ENCODE peak calls at places on chromosomes 2 and 18, in eight cellular contexts. B is astrocyte of the spinal cord, U is stomach, H is bronchial epithelial cell, Y is small intestine, M is DND-41, L is right cardiac atrium, D is psoas muscle. O is an unnamed sample.

GRCh38 chr18:28175047-28175929 is 1.6 kb downstream of the CDH2 start:
- DNase-seq in B (peak; percentile 52), U (peak; percentile 36), H (no peak), Y (no peak), M (peak; percentile 22), L (peak; percentile 78), D (no peak), O (peak; percentile 60)

GRCh38 chr2:172993924-172994717 is 81.5 kb upstream of the MAP3K20 start:
- DNase-seq in B (no peak), U (no peak), H (no peak), Y (no peak), M (no peak), L (no peak), D (no peak), O (no peak)

GRCh38 chr2:54416166-54416798 is 39.8 kb upstream of the SPTBN1 start:
- DNase-seq in B (peak; percentile 23), U (peak; percentile 55), H (peak; percentile 84), Y (no peak), M (no peak), L (peak; percentile 63), D (no peak), O (peak; percentile 32)

GRCh38 chr18:27599202-27599829 is 414.2 kb upstream of the CHST9 start:
- DNase-seq in B (peak; percentile 41), U (peak; percentile 45), H (peak; percentile 38), Y (peak; percentile 57), M (peak; percentile 64), L (peak; percentile 40), D (peak; percentile 60), O (peak; percentile 69)

GRCh38 chr18:77346446-77346845 is 96.8 kb downstream of the GALR1 start:
- DNase-seq in B (peak; percentile 50), U (no peak), H (peak; percentile 24), Y (no peak), M (no peak), L (no peak), D (no peak), O (no peak)

GRCh38 chr18:41666251-41666650 is 288.8 kb upstream of the PIK3C3 start:
- DNase-seq in B (no peak), U (no peak), H (peak; percentile 37), Y (no peak), M (no peak), L (no peak), D (no peak), O (no peak)

GRCh38 chr18:3305933-3306332 is 44.0 kb downstream of the MYL12B start:
- DNase-seq in B (peak; percentile 89), U (no peak), H (peak; percentile 85), Y (no peak), M (no peak), L (no peak), D (no peak), O (peak; percentile 92)

GRCh38 chr2:2831656-2832055 is 500.6 kb upstream of the MYT1L start:
- DNase-seq in B (no peak), U (peak; percentile 22), H (no peak), Y (no peak), M (no peak), L (no peak), D (no peak), O (no peak)

GRCh38 chr18:37512400-37512799 is 53.2 kb downstream of the CELF4 start:
- DNase-seq in B (no peak), U (no peak), H (no peak), Y (no peak), M (no peak), L (no peak), D (no peak), O (no peak)

GRCh38 chr2:43005211-43005974 is 213.0 kb upstream of the HAAO start:
- DNase-seq in B (no peak), U (peak; percentile 93), H (no peak), Y (peak; percentile 96), M (no peak), L (no peak), D (no peak), O (peak; percentile 72)

GRCh38 chr2:42335514-42336104 is 25.4 kb downstream of the COX7A2L start:
- DNase-seq in B (no peak), U (no peak), H (no peak), Y (no peak), M (no peak), L (no peak), D (no peak), O (no peak)

GRCh38 chr2:148814143-148814852 is 60.7 kb upstream of the KIF5C start:
- DNase-seq in B (peak; percentile 63), U (peak; percentile 30), H (no peak), Y (peak; percentile 25), M (no peak), L (no peak), D (no peak), O (no peak)

GRCh38 chr18:49321800-49322461 is 138.5 kb downstream of the DYM start:
- DNase-seq in B (peak; percentile 74), U (no peak), H (peak; percentile 47), Y (no peak), M (no peak), L (no peak), D (no peak), O (no peak)

GRCh38 chr2:156065912-156066311 is 266.6 kb downstream of the NR4A2 start:
- DNase-seq in B (no peak), U (no peak), H (no peak), Y (peak; percentile 25), M (peak; percentile 20), L (no peak), D (no peak), O (no peak)

GRCh38 chr2:217399288-217399687 is 539.4 kb upstream of the TNP1 start:
- DNase-seq in B (peak; percentile 57), U (no peak), H (peak; percentile 29), Y (no peak), M (no peak), L (no peak), D (no peak), O (no peak)

GRCh38 chr18:54946149-54946581 is 13.1 kb downstream of the CCDC68 start:
- DNase-seq in B (no peak), U (peak; percentile 75), H (peak; percentile 72), Y (peak; percentile 99), M (peak; percentile 26), L (peak; percentile 73), D (no peak), O (no peak)

DNA sequence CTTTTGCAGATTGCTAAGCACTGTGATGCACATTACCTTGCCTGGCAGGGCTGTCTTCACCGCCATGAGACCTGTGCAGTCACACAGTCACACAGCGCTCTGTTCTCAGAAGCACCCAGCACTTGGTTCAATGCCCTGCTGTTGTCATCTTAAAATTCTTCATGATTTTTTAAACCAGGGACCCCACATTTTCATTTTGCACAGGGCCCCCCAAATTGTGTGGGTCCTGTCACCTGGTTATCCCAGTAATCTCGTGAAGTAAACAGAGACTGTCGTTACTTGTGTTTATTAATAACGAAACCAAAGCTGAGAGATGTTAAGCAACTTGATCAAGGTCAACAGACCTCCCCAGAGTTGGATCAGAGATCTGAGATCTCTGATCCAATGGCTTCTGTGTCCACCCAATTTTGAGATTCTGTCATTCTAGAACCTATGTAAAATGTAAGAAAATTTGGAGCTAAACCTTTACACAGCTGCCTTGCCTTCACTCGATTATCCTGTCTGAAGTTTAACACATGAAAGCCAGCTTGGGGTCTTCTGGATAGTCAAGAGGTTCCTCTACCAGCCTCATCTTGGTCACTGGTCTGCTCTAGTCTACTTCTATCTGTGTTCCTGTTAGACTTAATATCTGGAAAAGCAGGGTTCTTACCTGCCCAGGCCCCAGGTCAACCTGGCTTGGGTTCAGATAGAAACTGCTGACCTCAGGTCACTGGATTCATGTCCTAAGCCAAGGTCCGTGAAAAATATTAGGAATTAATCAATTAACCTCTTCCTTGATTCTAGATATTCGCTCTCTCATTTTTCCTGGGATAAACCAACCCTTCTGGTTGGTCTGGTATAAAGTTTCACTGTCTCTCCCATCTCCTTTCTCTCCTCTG is 13.7 kb upstream of the TTC39C start:
- DNase-seq in B (no peak), U (no peak), H (no peak), Y (no peak), M (no peak), L (no peak), D (no peak), O (no peak)
- H3K4me3 ChIP-seq in B (no peak overlapping the region), U (no peak overlapping the region), H (no peak overlapping the region), Y (no peak overlapping the region), M (no peak overlapping the region), L (no peak overlapping the region), D (no peak overlapping the region), O (no peak overlapping the region)

DNA sequence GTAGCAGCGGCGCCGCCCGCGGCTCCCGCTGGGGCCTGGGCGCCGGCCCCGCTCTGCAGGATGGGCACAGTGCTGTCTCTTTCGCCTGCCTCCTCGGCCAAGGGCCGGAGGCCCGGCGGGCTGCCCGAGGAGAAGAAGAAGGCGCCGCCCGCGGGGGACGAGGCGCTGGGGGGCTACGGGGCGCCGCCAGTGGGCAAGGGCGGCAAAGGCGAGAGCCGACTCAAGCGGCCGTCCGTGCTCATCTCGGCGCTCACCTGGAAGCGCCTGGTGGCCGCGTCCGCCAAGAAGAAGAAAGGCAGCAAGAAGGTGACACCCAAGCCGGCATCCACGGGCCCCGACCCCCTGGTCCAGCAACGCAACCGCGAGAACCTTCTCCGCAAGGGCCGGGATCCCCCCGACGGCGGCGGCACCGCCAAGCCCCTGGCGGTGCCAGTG is 312 bp downstream of the CDK5R2 start:
- DNase-seq in B (no peak), U (no peak), H (no peak), Y (no peak), M (no peak), L (no peak), D (no peak), O (no peak)
- H3K4me3 ChIP-seq in B (no peak overlapping the region), U (peak overlapping the region; percentile 51), H (peak overlapping the region; percentile 31), Y (no peak overlapping the region), M (no peak overlapping the region), L (peak overlapping the region; percentile 59), D (peak overlapping the region; percentile 61), O (peak overlapping the region; percentile 42)

GRCh38 chr2:169767243-169767888 is 31.3 kb upstream of the SSB start:
- DNase-seq in B (peak; percentile 54), U (peak; percentile 65), H (peak; percentile 50), Y (peak; percentile 76), M (peak; percentile 35), L (peak; percentile 79), D (peak; percentile 54), O (peak; percentile 84)

GRCh38 chr2:169765523-169765922 is 31.9 kb downstream of the KLHL23 start:
- DNase-seq in B (peak; percentile 52), U (no peak), H (peak; percentile 76), Y (no peak), M (no peak), L (no peak), D (no peak), O (no peak)

GRCh38 chr2:169771612-169772011 is 27.1 kb upstream of the SSB start:
- DNase-seq in B (no peak), U (no peak), H (no peak), Y (peak; percentile 75), M (no peak), L (no peak), D (no peak), O (no peak)

GRCh38 chr2:169770991-169771390 is 27.7 kb upstream of the SSB start:
- DNase-seq in B (no peak), U (no peak), H (no peak), Y (no peak), M (no peak), L (no peak), D (no peak), O (no peak)

GRCh38 chr2:169768262-169768995 is 30.2 kb upstream of the SSB start:
- DNase-seq in B (no peak), U (no peak), H (no peak), Y (peak; percentile 40), M (no peak), L (peak; percentile 74), D (peak; percentile 52), O (no peak)
- H3K4me3 ChIP-seq in B (peak overlapping the region; percentile 36), U (peak overlapping the region; percentile 54), H (peak overlapping the region; percentile 18), Y (no peak overlapping the region), M (no peak overlapping the region), L (peak overlapping the region; percentile 27), D (peak overlapping the region; percentile 52), O (peak overlapping the region; percentile 36)

GRCh38 chr2:127187081-127187775 is 32.9 kb downstream of the CYP27C1 start:
- DNase-seq in B (no peak), U (peak; percentile 20), H (no peak), Y (no peak), M (no peak), L (no peak), D (no peak), O (no peak)
- H3K4me3 ChIP-seq in B (no peak overlapping the region), U (no peak overlapping the region), H (no peak overlapping the region), Y (no peak overlapping the region), M (no peak overlapping the region), L (no peak overlapping the region), D (no peak overlapping the region), O (no peak overlapping the region)

O was measured in testis.